ENCODE peak calls at places on chromosome 5, in eight cellular contexts. W is neuronal stem cell, U is astrocyte, S is colonic mucosa, B is IMR-90, L is H9, X is mesendoderm, A is GM23248. N is an unnamed sample.
A peak's percentile ranks its signal among the peaks of the same experiment; 100 is the strongest.

GRCh38 chr5:153088538-153088937 is 401.9 kb upstream of the GRIA1 start:
- DNase-seq in A (no peak), X (no peak), W (no peak), L (no peak), B (no peak), S (no peak), U (no peak), N (no peak)

GRCh38 chr5:107957023-107957422 is 286.3 kb upstream of the EFNA5 start:
- DNase-seq in B (no peak), W (no peak), U (no peak), A (no peak), S (no peak), X (no peak), L (no peak), N (no peak)

GRCh38 chr5:4994994-4995393 is 145.1 kb upstream of the ADAMTS16 start:
- DNase-seq in S (no peak), B (peak; percentile 1), U (peak; percentile 85), W (no peak), A (peak; percentile 91), L (no peak), X (no peak), N (peak; percentile 87)

GRCh38 chr5:172622091-172623046 is 18.7 kb upstream of the NEURL1B start:
- DNase-seq in A (no peak), S (peak; percentile 90), B (no peak), W (no peak), L (no peak), X (peak; percentile 32), U (no peak), N (no peak)

GRCh38 chr5:55234171-55234700 is 828 bp upstream of the CCNO start:
- DNase-seq in U (no peak), W (no peak), L (peak; percentile 41), S (peak; percentile 78), B (peak; percentile 19), A (peak; percentile 62), X (peak; percentile 51), N (peak; percentile 25)

GRCh38 chr5:34510002-34510401 is 146.1 kb upstream of the RAI14 start:
- DNase-seq in X (no peak), S (no peak), B (no peak), L (no peak), A (no peak), U (no peak), W (no peak), N (peak; percentile 48)

GRCh38 chr5:133041910-133042309 is 9.9 kb upstream of the HSPA4 start:
- DNase-seq in W (no peak), B (peak; percentile 44), A (peak; percentile 58), S (no peak), L (peak; percentile 40), U (peak; percentile 21), X (peak; percentile 59), N (peak; percentile 46)

GRCh38 chr5:32852535-32852934 is 141.4 kb downstream of the NPR3 start:
- DNase-seq in B (peak; percentile 89), W (peak; percentile 42), L (peak; percentile 76), S (no peak), X (peak; percentile 93), U (peak; percentile 82), A (peak; percentile 29), N (peak; percentile 88)

GRCh38 chr5:167261309-167262100 is 1029.9 kb upstream of the WWC1 start:
- DNase-seq in W (no peak), U (no peak), A (peak; percentile 32), L (peak; percentile 36), B (no peak), X (peak; percentile 60), S (no peak), N (no peak)

GRCh38 chr5:3592298-3592697 is 3.3 kb upstream of the IRX1 start:
- DNase-seq in S (no peak), X (peak; percentile 58), A (no peak), U (no peak), B (no peak), L (peak; percentile 77), W (no peak), N (no peak)

GRCh38 chr5:35133186-35133585 is 85.4 kb upstream of the AGXT2 start:
- DNase-seq in U (no peak), X (no peak), S (no peak), B (peak; percentile 21), L (no peak), W (no peak), A (peak; percentile 75), N (no peak)

GRCh38 chr5:51566940-51567339 is 183.7 kb downstream of the ISL1 start:
- DNase-seq in B (no peak), U (no peak), W (no peak), S (no peak), L (no peak), A (no peak), X (no peak), N (no peak)

GRCh38 chr5:96706433-96707111 is 44.4 kb downstream of the CAST start:
- DNase-seq in S (no peak), U (no peak), B (no peak), X (no peak), A (no peak), L (no peak), W (no peak), N (no peak)

GRCh38 chr5:107461770-107462169 is 209.0 kb downstream of the EFNA5 start:
- DNase-seq in S (no peak), A (no peak), U (no peak), L (no peak), B (no peak), W (no peak), X (no peak), N (no peak)

GRCh38 chr5:125775896-125776295 is 647.3 kb upstream of the GRAMD2B start:
- DNase-seq in L (no peak), A (no peak), B (no peak), U (no peak), W (no peak), X (peak; percentile 71), S (no peak), N (no peak)

GRCh38 chr5:103962023-103962422 is 399.4 kb upstream of the NUDT12 start:
- DNase-seq in B (no peak), S (no peak), W (no peak), X (no peak), U (no peak), A (no peak), L (no peak), N (no peak)

GRCh38 chr5:173909205-173909604 is 21.1 kb downstream of the CPEB4 start:
- DNase-seq in X (no peak), L (no peak), W (no peak), A (no peak), S (no peak), B (no peak), U (no peak), N (no peak)

DNA sequence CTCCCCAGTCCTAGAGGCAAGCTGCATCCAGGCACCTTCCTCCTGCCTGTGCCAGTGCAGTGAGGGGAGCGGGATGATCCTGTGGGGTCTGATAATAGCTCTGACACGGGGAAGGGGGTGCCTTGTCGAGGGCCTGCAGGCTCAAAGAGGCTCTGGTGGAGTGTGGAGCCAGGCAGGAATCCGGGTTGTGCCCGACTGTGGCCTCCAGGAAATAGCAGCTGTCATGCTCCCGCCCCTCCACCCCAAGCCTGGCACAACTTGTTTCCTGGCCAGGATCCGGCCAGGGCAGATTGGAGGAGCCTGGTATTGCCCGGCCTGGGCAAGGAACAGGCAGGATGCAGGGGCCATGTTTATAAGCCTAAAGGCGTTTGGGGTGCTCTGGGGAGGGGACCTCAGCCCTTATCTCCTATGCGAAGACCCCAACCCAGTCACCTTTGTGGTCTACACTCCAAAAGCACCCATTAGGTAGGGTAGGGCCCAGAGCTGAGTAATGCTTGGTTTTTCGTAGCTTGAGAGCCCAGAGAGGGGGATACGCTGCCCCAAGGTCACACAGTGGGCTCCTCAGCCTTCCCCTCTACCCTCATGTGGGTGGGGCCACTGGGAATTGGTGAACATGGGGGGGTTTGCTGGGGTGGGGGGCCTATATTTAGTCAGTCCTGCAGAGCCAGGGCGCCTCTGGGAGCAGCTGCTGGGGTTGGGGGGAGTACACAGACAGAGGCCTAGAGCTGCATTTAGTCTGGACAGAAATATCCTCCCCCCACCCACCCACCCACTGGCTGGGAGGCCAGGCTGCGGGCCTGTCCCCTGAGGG is 12.2 kb downstream of the CXXC5 start:
- DNase-seq in X (no peak), U (no peak), L (no peak), B (no peak), S (peak; percentile 87), A (peak; percentile 75), W (no peak), N (no peak)
- H3K9ac ChIP-seq in X (peak overlapping the region; percentile 47), U (peak overlapping the region; percentile 73), L (no peak overlapping the region), B (peak overlapping the region; percentile 53), S (peak overlapping the region; percentile 73), A (peak overlapping the region; percentile 71), W (peak overlapping the region; percentile 67), N (peak overlapping the region; percentile 41)

GRCh38 chr5:87340716-87341115 is 72.0 kb downstream of the CCNH start:
- DNase-seq in W (no peak), L (no peak), S (no peak), A (no peak), U (no peak), B (no peak), X (no peak), N (no peak)
- H3K9ac ChIP-seq in W (no peak overlapping the region), L (no peak overlapping the region), S (no peak overlapping the region), A (no peak overlapping the region), U (no peak overlapping the region), B (no peak overlapping the region), X (no peak overlapping the region), N (no peak overlapping the region)

GRCh38 chr5:72557576-72558336 is 50.5 kb upstream of the ZNF366 start:
- DNase-seq in B (no peak), A (no peak), W (no peak), U (no peak), S (no peak), X (no peak), L (no peak), N (no peak)
- H3K9ac ChIP-seq in B (no peak overlapping the region), A (peak overlapping the region; percentile 74), W (no peak overlapping the region), U (no peak overlapping the region), S (no peak overlapping the region), X (no peak overlapping the region), L (no peak overlapping the region), N (no peak overlapping the region)

DNA sequence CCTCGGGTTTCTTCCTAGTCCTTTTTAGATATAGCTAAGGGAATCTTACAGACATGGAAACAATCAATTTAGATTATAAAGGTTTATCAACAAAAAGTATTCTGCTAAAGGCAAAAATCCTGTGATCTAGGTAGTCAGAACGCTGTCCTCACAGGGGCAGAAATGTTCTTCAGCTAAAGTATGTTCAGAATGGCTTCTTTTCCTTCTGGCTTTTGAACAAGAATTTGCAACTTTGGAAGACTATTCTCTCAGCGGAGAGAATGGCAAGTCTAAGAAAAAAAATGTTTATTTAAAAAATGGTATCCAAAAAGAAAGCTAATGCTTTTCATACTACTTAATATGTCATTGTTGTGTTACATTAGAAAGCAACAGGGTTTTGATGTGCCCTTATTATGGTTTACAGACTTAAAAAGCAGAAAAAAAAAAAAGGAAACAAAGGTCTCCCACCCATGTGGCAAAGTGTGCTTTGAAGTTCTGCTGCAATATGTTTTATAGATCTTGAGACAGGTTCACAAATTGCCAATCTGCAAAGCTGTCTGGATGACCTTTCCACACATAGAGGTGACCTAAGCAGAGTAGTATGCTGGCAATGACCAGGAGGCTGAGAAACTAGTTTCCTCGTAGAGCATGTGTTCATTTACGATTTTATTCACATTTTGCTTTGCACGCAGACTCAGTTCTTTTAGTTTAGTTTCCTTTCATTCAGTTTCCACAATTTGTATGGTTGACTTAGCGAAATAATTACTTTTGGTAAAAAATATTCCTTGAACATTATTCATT is 45.1 kb upstream of the PJA2 start:
- DNase-seq in L (no peak), X (peak; percentile 22), W (no peak), U (peak; percentile 78), A (peak; percentile 85), S (no peak), B (peak; percentile 35), N (peak; percentile 83)
- H3K9ac ChIP-seq in L (no peak overlapping the region), X (no peak overlapping the region), W (no peak overlapping the region), U (peak overlapping the region; percentile 75), A (peak overlapping the region; percentile 77), S (no peak overlapping the region), B (no peak overlapping the region), N (no peak overlapping the region)

N was measured in fibroblast of lung.